ENCODE peak calls at places on chromosomes 12 and 14, in seven cellular contexts. One of them, this sample, is unnamed.

GRCh38 chr14:74491952-74492351 is 1.2 kb downstream of the NPC2 start:
- DNase-seq in HFFc6: peak; percentile 41
- DNase-seq in WERI-Rb-1: no peak
- DNase-seq in fibroblast of mammary gland: peak; percentile 68
- DNase-seq in tibial nerve: no peak
- DNase-seq in IMR-90: peak; percentile 40
- DNase-seq in progenitor cell of endocrine pancreas: no peak
- DNase-seq in this sample: peak; percentile 47

GRCh38 chr14:99342204-99342603 is 70.2 kb upstream of the BCL11B start:
- DNase-seq in HFFc6: no peak
- DNase-seq in WERI-Rb-1: no peak
- DNase-seq in fibroblast of mammary gland: no peak
- DNase-seq in tibial nerve: no peak
- DNase-seq in IMR-90: no peak
- DNase-seq in progenitor cell of endocrine pancreas: no peak
- DNase-seq in this sample: no peak

GRCh38 chr14:67571275-67571990 is 28.6 kb downstream of the PIGH start:
- DNase-seq in HFFc6: peak; percentile 41
- DNase-seq in WERI-Rb-1: peak; percentile 76
- DNase-seq in fibroblast of mammary gland: peak; percentile 52
- DNase-seq in tibial nerve: peak; percentile 81
- DNase-seq in IMR-90: peak; percentile 44
- DNase-seq in progenitor cell of endocrine pancreas: peak; percentile 49
- DNase-seq in this sample: peak; percentile 36

GRCh38 chr14:49975286-49975685 is 82.4 kb downstream of the ARF6 start:
- DNase-seq in HFFc6: peak; percentile 93
- DNase-seq in WERI-Rb-1: no peak
- DNase-seq in fibroblast of mammary gland: peak; percentile 94
- DNase-seq in tibial nerve: no peak
- DNase-seq in IMR-90: peak; percentile 93
- DNase-seq in progenitor cell of endocrine pancreas: no peak
- DNase-seq in this sample: peak; percentile 94

GRCh38 chr14:99245541-99246511 is 26.2 kb downstream of the BCL11B start:
- DNase-seq in HFFc6: no peak
- DNase-seq in WERI-Rb-1: no peak
- DNase-seq in fibroblast of mammary gland: no peak
- DNase-seq in tibial nerve: no peak
- DNase-seq in IMR-90: no peak
- DNase-seq in progenitor cell of endocrine pancreas: peak; percentile 57
- DNase-seq in this sample: no peak

GRCh38 chr12:121124402-121125109 is 8.1 kb upstream of the P2RX7 start:
- DNase-seq in HFFc6: peak; percentile 98
- DNase-seq in WERI-Rb-1: no peak
- DNase-seq in fibroblast of mammary gland: peak; percentile 79
- DNase-seq in tibial nerve: no peak
- DNase-seq in IMR-90: peak; percentile 91
- DNase-seq in progenitor cell of endocrine pancreas: no peak
- DNase-seq in this sample: peak; percentile 64

GRCh38 chr12:21248679-21249078 is 86.0 kb downstream of the SLCO1A2 start:
- DNase-seq in HFFc6: no peak
- DNase-seq in WERI-Rb-1: no peak
- DNase-seq in fibroblast of mammary gland: peak; percentile 11
- DNase-seq in tibial nerve: no peak
- DNase-seq in IMR-90: no peak
- DNase-seq in progenitor cell of endocrine pancreas: no peak
- DNase-seq in this sample: no peak

GRCh38 chr12:27462151-27462694 is 15.7 kb downstream of the SMCO2 start:
- DNase-seq in HFFc6: peak; percentile 48
- DNase-seq in WERI-Rb-1: no peak
- DNase-seq in fibroblast of mammary gland: peak; percentile 87
- DNase-seq in tibial nerve: no peak
- DNase-seq in IMR-90: peak; percentile 87
- DNase-seq in progenitor cell of endocrine pancreas: no peak
- DNase-seq in this sample: peak; percentile 52

GRCh38 chr12:62720661-62721330 is 214.2 kb downstream of the PPM1H start:
- DNase-seq in HFFc6: peak; percentile 66
- DNase-seq in WERI-Rb-1: peak; percentile 78
- DNase-seq in fibroblast of mammary gland: no peak
- DNase-seq in tibial nerve: peak; percentile 67
- DNase-seq in IMR-90: peak; percentile 83
- DNase-seq in progenitor cell of endocrine pancreas: no peak
- DNase-seq in this sample: peak; percentile 89

GRCh38 chr12:3252416-3252815 is 175.2 kb downstream of the TSPAN9 start:
- DNase-seq in HFFc6: no peak
- DNase-seq in WERI-Rb-1: no peak
- DNase-seq in fibroblast of mammary gland: peak; percentile 68
- DNase-seq in tibial nerve: peak; percentile 92
- DNase-seq in IMR-90: peak; percentile 74
- DNase-seq in progenitor cell of endocrine pancreas: no peak
- DNase-seq in this sample: peak; percentile 66

GRCh38 chr12:124967016-124967739 is 21.8 kb downstream of the DHX37 start:
- DNase-seq in HFFc6: no peak
- DNase-seq in WERI-Rb-1: no peak
- DNase-seq in fibroblast of mammary gland: no peak
- DNase-seq in tibial nerve: no peak
- DNase-seq in IMR-90: no peak
- DNase-seq in progenitor cell of endocrine pancreas: no peak
- DNase-seq in this sample: no peak

GRCh38 chr12:124555168-124555928 is 12.1 kb downstream of the NCOR2 start:
- DNase-seq in HFFc6: no peak
- DNase-seq in WERI-Rb-1: no peak
- DNase-seq in fibroblast of mammary gland: no peak
- DNase-seq in tibial nerve: no peak
- DNase-seq in IMR-90: no peak
- DNase-seq in progenitor cell of endocrine pancreas: no peak
- DNase-seq in this sample: no peak

DNA sequence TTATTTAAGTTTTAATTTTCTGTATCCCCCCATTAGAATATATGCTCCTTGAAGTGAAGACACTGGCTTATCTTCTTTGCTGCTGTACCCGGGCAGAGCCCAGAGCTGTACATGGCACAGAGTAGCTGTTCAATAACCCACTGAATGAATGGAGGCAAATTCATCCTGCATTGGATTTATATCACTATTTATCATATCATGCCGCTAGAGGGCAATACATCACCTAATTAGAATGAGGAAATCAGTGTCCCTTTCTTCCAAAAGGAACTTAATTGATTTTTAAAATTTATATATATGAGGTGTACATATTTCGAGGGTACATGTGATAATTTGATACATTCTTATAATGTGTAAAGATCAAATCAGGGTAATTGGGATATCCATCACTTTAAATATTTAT is 89.2 kb upstream of the TMEM260 start:
- DNase-seq in HFFc6: peak; percentile 41
- DNase-seq in WERI-Rb-1: no peak
- DNase-seq in fibroblast of mammary gland: peak; percentile 53
- DNase-seq in tibial nerve: no peak
- DNase-seq in IMR-90: peak; percentile 40
- DNase-seq in progenitor cell of endocrine pancreas: no peak
- DNase-seq in this sample: no peak
- TF ChIP-seq CTCF in HFFc6: peak; percentile 85
- TF ChIP-seq CTCF in WERI-Rb-1: peak; percentile 31
- TF ChIP-seq CTCF in fibroblast of mammary gland: peak; percentile 48
- TF ChIP-seq CTCF in tibial nerve: peak; percentile 39
- TF ChIP-seq CTCF in IMR-90: peak; percentile 57
- TF ChIP-seq CTCF in progenitor cell of endocrine pancreas: peak; percentile 69
- TF ChIP-seq CTCF in this sample: peak; percentile 41

GRCh38 chr12:30696103-30696408 is 387 bp upstream of the IPO8 start:
- DNase-seq in HFFc6: no peak
- DNase-seq in WERI-Rb-1: no peak
- DNase-seq in fibroblast of mammary gland: no peak
- DNase-seq in tibial nerve: no peak
- DNase-seq in IMR-90: no peak
- DNase-seq in progenitor cell of endocrine pancreas: no peak
- DNase-seq in this sample: no peak

GRCh38 chr12:30694971-30695326 is 720 bp downstream of the IPO8 start:
- DNase-seq in HFFc6: peak; percentile 35
- DNase-seq in WERI-Rb-1: peak; percentile 35
- DNase-seq in fibroblast of mammary gland: peak; percentile 36
- DNase-seq in tibial nerve: peak; percentile 23
- DNase-seq in IMR-90: peak; percentile 35
- DNase-seq in progenitor cell of endocrine pancreas: peak; percentile 49
- DNase-seq in this sample: peak; percentile 66

GRCh38 chr12:30694412-30694955 is 1.2 kb downstream of the IPO8 start:
- DNase-seq in HFFc6: no peak
- DNase-seq in WERI-Rb-1: no peak
- DNase-seq in fibroblast of mammary gland: peak; percentile 26
- DNase-seq in tibial nerve: no peak
- DNase-seq in IMR-90: peak; percentile 22
- DNase-seq in progenitor cell of endocrine pancreas: no peak
- DNase-seq in this sample: no peak

GRCh38 chr12:30696486-30696885 is 817 bp upstream of the IPO8 start:
- DNase-seq in HFFc6: no peak
- DNase-seq in WERI-Rb-1: no peak
- DNase-seq in fibroblast of mammary gland: no peak
- DNase-seq in tibial nerve: no peak
- DNase-seq in IMR-90: no peak
- DNase-seq in progenitor cell of endocrine pancreas: no peak
- DNase-seq in this sample: no peak

DNA sequence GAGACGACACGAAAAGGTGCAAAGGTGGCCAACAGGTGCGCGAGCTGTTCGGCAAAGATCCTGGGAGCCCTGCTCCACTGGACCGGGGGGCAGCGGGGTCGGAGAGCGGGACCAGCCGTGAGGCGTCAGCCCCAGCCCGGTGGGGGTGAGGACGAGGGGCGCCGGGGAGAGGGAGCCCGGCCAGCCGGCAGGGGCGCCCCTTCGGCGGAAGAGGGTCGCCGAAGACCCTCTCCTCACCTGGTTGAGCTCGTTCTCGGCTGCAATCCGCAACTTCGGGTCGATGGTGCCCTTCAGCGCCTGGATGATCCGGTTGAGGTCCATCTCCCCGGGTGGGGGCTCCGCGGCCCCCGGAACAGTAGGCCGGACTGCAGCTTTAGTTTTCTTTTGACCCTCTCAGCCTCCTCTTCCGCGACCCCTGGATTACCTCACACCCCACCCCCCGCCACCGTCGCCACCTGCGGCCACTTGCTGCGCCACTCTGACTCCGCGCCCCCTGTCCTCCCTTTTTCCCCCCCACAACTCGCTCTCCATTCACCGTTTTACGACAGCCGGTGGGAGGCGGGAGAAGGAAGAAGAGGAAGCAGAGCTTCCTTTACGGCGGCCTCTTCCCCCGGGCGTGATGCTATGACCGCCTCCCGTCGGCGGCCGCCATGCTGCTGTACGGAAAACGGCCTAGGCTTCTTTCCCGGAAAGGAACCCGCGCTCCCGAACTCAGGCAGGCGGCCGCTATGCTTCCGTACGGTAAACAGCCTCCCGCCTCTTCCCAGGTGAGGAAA is at the start of gene IPO8:
- DNase-seq in HFFc6: peak; percentile 90
- DNase-seq in WERI-Rb-1: peak; percentile 95
- DNase-seq in fibroblast of mammary gland: peak; percentile 88
- DNase-seq in tibial nerve: peak; percentile 88
- DNase-seq in IMR-90: peak; percentile 89
- DNase-seq in progenitor cell of endocrine pancreas: peak; percentile 93
- DNase-seq in this sample: peak; percentile 91
- TF ChIP-seq CTCF in HFFc6: peak; percentile 56
- TF ChIP-seq CTCF in WERI-Rb-1: peak; percentile 55
- TF ChIP-seq CTCF in fibroblast of mammary gland: peak; percentile 15
- TF ChIP-seq CTCF in tibial nerve: no peak
- TF ChIP-seq CTCF in IMR-90: peak; percentile 23
- TF ChIP-seq CTCF in progenitor cell of endocrine pancreas: peak; percentile 73
- TF ChIP-seq CTCF in this sample: peak; percentile 28

DNA sequence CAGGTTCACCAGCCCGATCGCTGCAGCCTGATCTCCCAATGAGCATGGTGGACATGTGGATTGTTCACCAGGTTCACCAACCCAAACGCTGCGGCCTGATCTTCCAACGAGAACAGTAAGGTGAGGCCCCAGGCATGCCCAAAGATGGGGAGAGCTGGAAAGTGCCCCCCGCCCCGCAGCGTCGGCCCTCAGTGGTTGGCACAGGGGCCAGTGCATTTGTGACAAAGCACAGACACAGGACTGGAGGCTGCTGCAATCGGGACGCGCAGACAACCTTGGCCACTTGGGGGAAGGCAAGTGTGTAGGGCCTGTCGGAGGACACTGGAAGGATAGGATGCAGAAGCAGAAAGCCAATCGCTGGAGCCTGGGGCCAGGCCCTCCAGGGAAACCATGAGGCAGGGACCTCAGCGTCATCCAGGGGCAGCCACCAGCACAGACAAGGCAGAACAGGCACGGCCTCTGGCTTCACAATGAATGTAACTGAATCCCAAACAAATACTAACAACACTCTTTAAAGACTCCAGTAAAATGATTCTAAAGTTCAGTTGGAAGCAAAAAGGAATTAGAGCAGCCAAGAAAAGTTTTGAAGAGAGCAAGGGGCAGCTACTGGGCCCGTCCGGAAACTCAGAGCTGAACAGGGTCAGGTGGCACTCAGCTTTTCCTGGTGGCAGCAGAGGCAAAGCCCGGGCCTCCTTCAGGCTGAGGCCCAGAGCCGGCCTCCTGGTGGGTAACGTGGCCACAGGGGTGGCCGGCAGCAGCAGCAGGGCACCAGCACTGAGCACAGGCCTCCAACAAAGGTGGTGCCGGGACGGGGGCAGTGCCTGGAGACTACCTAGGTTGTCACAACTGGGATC is 13.3 kb downstream of the BRF1 start:
- DNase-seq in HFFc6: no peak
- DNase-seq in WERI-Rb-1: no peak
- DNase-seq in fibroblast of mammary gland: no peak
- DNase-seq in tibial nerve: no peak
- DNase-seq in IMR-90: no peak
- DNase-seq in progenitor cell of endocrine pancreas: no peak
- DNase-seq in this sample: peak; percentile 12
- TF ChIP-seq CTCF in HFFc6: no peak
- TF ChIP-seq CTCF in WERI-Rb-1: no peak
- TF ChIP-seq CTCF in fibroblast of mammary gland: no peak
- TF ChIP-seq CTCF in tibial nerve: no peak
- TF ChIP-seq CTCF in IMR-90: no peak
- TF ChIP-seq CTCF in progenitor cell of endocrine pancreas: no peak
- TF ChIP-seq CTCF in this sample: no peak

DNA sequence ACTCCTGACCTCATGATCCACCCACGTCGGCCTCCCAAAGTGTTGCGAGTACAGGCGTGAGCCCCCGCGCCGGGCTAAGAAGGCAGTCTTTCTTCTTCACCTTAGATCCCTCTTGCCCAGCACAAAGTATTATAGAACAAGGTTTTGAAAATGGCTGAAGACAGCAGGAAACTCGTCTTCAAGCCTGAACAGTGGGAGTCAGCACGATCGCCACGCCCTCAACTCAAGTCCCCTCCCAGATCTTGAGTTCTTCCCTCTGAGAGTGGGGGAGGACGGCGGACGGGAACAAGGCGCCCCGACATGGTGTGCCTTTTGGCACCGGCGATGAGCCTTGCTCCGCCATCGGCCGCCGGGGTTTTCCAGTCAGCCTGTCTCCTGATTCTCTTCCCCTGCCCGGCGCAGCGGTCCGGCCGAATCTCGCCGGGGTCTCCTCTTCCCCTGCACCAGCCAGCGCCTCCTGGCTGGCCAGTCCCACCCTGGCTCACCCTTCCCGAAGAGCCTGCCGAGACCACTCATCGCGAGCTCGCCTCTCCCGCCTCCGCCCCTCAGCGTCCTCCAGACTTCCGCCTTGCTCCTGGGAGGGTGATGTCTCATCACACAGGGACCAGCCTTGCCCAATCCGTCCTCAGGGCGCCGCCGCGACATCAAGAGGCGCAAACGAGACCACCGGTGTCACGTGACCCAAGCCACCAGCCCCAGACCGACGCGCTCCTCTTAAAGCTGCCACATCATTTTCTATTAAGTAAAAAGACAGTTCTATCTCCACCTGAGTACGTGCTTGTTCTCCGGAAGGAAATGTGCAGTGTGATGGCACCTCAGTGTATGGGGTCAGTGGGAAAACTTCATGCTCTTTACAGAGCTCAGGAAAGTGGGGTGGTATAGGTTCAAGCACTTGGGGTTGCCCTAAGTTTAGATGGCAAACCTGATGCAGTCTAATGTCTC is at the start of gene CHMP4A:
- DNase-seq in HFFc6: peak; percentile 98
- DNase-seq in WERI-Rb-1: peak; percentile 98
- DNase-seq in fibroblast of mammary gland: peak; percentile 98
- DNase-seq in tibial nerve: peak; percentile 96
- DNase-seq in IMR-90: peak; percentile 99
- DNase-seq in progenitor cell of endocrine pancreas: peak; percentile 89
- DNase-seq in this sample: peak; percentile 100
- TF ChIP-seq CTCF in HFFc6: peak; percentile 49
- TF ChIP-seq CTCF in WERI-Rb-1: peak; percentile 24
- TF ChIP-seq CTCF in fibroblast of mammary gland: peak; percentile 15
- TF ChIP-seq CTCF in tibial nerve: peak; percentile 51
- TF ChIP-seq CTCF in IMR-90: peak; percentile 30
- TF ChIP-seq CTCF in progenitor cell of endocrine pancreas: peak; percentile 15
- TF ChIP-seq CTCF in this sample: peak; percentile 27

This sample was measured in foreskin fibroblast.